ENCODE peak calls at places on chromosomes 5 and 9, in nine cellular contexts. W is body of pancreas; M is fibroblast of lung; S is effector memory CD4-positive, alpha-beta T cell; O is OCI-LY7; L is GM23248; V is cardiac muscle cell; Z is heart right ventricle; D is breast epithelium. J is an unnamed sample. For H3K9me3, the result is how much of the 10 kb centered on the place peaks cover.

GRCh38 chr9:18896531-18897179 is 136.4 kb downstream of the SAXO1 start:
- DNase-seq in W (no peak), M (peak), S (no peak), O (no peak), L (no peak), V (no peak), Z (no peak), D (no peak), J (no peak)

GRCh38 chr9:9914174-9914573 is 698.6 kb downstream of the PTPRD start:
- DNase-seq in W (no peak), M (no peak), S (no peak), O (no peak), L (no peak), V (no peak), Z (no peak), D (no peak), J (no peak)

GRCh38 chr5:142316051-142316450 is 8.8 kb downstream of the SPRY4 start:
- DNase-seq in W (peak), M (peak), S (no peak), O (no peak), L (peak), V (peak), Z (no peak), D (no peak), J (no peak)

GRCh38 chr9:133369923-133370322 is 5.9 kb downstream of the SURF4 start:
- DNase-seq in W (no peak), M (no peak), S (no peak), O (no peak), L (no peak), V (no peak), Z (no peak), D (no peak), J (no peak)

GRCh38 chr5:129410488-129410887 is 49.6 kb upstream of the ADAMTS19 start:
- DNase-seq in W (no peak), M (no peak), S (no peak), O (no peak), L (no peak), V (peak), Z (no peak), D (no peak), J (no peak)

GRCh38 chr5:156124713-156125112 is 202.3 kb upstream of the SGCD start:
- DNase-seq in W (no peak), M (peak), S (no peak), O (no peak), L (no peak), V (no peak), Z (no peak), D (no peak), J (no peak)

GRCh38 chr5:68465133-68465532 is 249.6 kb downstream of the PIK3R1 start:
- DNase-seq in W (no peak), M (no peak), S (no peak), O (no peak), L (no peak), V (no peak), Z (no peak), D (no peak), J (no peak)

GRCh38 chr5:143445726-143446125 is 42.2 kb upstream of the NR3C1 start:
- DNase-seq in W (no peak), M (no peak), S (no peak), O (no peak), L (no peak), V (no peak), Z (no peak), D (no peak), J (no peak)

GRCh38 chr9:7216004-7216821 is 458.4 kb downstream of the KDM4C start:
- DNase-seq in W (peak), M (peak), S (no peak), O (no peak), L (peak), V (no peak), Z (no peak), D (no peak), J (no peak)

GRCh38 chr5:156505101-156505500 is 178.1 kb downstream of the SGCD start:
- DNase-seq in W (no peak), M (no peak), S (no peak), O (no peak), L (no peak), V (no peak), Z (no peak), D (no peak), J (no peak)

GRCh38 chr5:73119492-73120157 is 750 bp upstream of the TMEM171 start:
- DNase-seq in W (peak), M (no peak), S (no peak), O (no peak), L (no peak), V (no peak), Z (no peak), D (no peak), J (peak)
- H3K4me3 ChIP-seq in W (no peak), M (no peak), S (no peak), O (no peak), L (peak), V (no peak), Z (peak), D (peak), J (peak)

DNA sequence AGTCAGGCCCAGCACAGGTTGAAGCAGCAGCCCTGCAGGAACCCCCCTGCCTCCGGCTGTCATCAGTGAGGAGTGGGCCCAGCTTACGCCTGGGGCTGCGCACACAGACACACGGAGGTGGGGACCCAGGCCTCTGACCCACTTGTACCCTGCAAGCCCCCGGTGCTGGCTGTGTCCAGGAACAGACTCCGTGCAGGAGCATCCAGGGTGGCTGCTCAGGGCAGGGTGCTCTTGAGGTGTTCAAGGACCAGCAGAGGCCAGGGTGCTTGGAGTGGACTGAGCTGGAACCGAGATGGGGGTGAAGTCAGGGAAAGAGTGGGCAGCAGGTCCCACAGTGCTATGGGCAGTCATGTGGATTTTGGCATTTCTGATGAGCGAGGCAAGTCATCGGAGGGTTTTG is 199.5 kb downstream of the CACNA1B start:
- DNase-seq in W (no peak), M (no peak), S (no peak), O (no peak), L (no peak), V (no peak), Z (no peak), D (no peak), J (no peak)
- H3K9me3 ChIP-seq in W (under half), M (under half), S (under half), O (under half), L (under half), V (under half), Z (under half), D (under half), J (under half)

GRCh38 chr9:131737426-131737825 is 2.5 kb downstream of the RAPGEF1 start:
- DNase-seq in W (no peak), M (no peak), S (no peak), O (no peak), L (no peak), V (no peak), Z (no peak), D (no peak), J (no peak)
- H3K4me3 ChIP-seq in W (no peak), M (no peak), S (peak), O (peak), L (no peak), V (no peak), Z (no peak), D (no peak), J (no peak)

GRCh38 chr9:3474821-3475220 is 51.0 kb downstream of the RFX3 start:
- DNase-seq in W (no peak), M (no peak), S (no peak), O (no peak), L (no peak), V (no peak), Z (no peak), D (no peak), J (no peak)

GRCh38 chr9:3475300-3476020 is 50.3 kb downstream of the RFX3 start:
- DNase-seq in W (no peak), M (no peak), S (peak), O (no peak), L (no peak), V (no peak), Z (no peak), D (no peak), J (peak)

GRCh38 chr9:3478549-3478953 is 47.2 kb downstream of the RFX3 start:
- DNase-seq in W (no peak), M (peak), S (peak), O (peak), L (peak), V (no peak), Z (no peak), D (no peak), J (no peak)

GRCh38 chr9:3479516-3480352 is 46.1 kb downstream of the RFX3 start:
- DNase-seq in W (no peak), M (no peak), S (no peak), O (peak), L (no peak), V (no peak), Z (no peak), D (no peak), J (no peak)

GRCh38 chr9:3477236-3477834 is 48.5 kb downstream of the RFX3 start:
- DNase-seq in W (no peak), M (no peak), S (no peak), O (no peak), L (no peak), V (no peak), Z (no peak), D (no peak), J (no peak)
- H3K9me3 ChIP-seq in W (under half), M (under half), S (under half), O (under half), L (under half), V (under half), Z (under half), D (under half), J (under half)

DNA sequence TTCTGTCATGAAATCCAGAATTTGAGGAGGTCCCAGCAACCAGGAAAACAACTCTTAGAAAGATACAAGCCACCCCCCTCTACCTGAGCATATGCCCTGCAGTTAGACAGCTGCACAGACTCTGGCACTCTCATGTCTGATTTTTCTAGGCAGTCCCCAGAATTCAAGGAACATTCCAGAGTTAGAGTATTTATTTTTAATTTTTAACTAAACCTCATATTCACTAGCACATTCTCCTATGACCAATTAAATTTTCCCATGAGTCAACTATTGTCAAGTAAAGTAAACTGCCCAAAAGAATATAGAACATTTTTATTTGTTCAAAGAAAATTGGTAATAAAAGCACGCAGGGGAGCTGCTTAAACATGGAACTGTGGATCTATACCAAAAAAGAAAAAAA is 490.5 kb upstream of the SEMA6A start:
- DNase-seq in W (no peak), M (no peak), S (no peak), O (no peak), L (no peak), V (no peak), Z (no peak), D (no peak), J (no peak)
- H3K4me3 ChIP-seq in W (no peak), M (no peak), S (no peak), O (no peak), L (no peak), V (no peak), Z (no peak), D (no peak), J (no peak)

DNA sequence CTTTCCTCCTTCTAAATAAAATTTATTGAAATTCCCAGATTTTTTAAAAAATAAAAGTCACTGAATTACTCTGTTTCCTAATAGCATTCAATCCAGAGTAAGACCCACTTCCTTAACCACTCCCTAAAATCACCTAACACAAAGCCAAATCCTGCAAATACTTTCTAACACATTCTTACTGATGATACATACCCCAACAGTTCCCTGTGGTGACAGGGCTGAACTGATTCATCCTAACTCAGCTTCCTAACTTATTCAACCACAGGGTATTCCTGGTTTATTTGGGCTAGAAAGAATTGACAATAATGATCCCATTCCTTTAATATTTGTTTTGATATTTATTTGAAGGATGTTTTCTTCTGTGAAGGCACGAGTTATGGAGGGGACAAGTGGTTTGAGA is 40.7 kb upstream of the ZNF300 start:
- DNase-seq in W (no peak), M (peak), S (no peak), O (no peak), L (peak), V (no peak), Z (no peak), D (no peak), J (no peak)
- H3K9me3 ChIP-seq in W (under half), M (under half), S (under half), O (under half), L (under half), V (under half), Z (under half), D (half or more), J (half or more)

DNA sequence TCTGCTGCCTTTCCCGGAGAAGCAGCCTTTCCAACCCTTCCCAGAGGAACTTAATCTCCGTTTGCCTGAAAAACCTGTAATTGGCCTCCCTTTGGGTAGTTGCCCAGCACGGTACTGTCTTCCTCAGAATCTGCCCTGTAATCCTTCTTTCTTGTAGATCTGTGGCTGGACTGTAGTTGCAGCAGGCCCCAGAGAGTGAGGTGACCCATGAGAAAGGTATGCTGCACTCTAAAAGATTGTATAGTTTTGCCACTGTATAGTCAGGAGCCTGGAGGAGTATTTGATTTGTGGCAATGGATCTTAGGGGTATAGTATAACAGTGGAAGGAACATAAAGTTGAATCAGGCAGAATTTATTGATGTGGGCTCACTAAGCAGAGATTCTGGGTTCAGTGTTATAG is 11.8 kb downstream of the SPIN1 start:
- DNase-seq in W (no peak), M (peak), S (no peak), O (no peak), L (peak), V (no peak), Z (no peak), D (no peak), J (no peak)
- H3K4me3 ChIP-seq in W (no peak), M (no peak), S (no peak), O (no peak), L (peak), V (no peak), Z (no peak), D (no peak), J (no peak)

DNA sequence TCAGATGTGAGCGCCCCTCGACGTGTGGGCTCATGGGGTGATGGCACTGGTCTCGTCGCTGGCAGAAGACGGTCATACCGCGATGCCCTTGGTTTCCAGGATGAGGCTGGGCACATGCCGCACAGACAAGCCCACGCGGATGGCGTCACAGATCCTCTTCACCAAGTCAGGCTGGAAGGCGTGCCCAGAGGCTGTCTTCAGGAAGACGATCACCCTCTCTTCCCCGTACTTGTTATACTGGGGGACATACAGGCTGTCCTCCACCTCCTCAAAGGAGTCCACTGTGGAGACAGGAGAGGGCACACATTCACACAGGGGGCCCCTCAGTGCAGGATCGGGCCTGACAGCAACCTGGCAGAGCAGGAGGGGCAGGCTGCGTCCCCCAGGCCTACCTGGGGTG is 41.9 kb upstream of the ZNF354A start:
- DNase-seq in W (no peak), M (no peak), S (no peak), O (no peak), L (no peak), V (no peak), Z (no peak), D (no peak), J (no peak)
- H3K9me3 ChIP-seq in W (under half), M (under half), S (under half), O (under half), L (under half), V (under half), Z (under half), D (under half), J (under half)

DNA sequence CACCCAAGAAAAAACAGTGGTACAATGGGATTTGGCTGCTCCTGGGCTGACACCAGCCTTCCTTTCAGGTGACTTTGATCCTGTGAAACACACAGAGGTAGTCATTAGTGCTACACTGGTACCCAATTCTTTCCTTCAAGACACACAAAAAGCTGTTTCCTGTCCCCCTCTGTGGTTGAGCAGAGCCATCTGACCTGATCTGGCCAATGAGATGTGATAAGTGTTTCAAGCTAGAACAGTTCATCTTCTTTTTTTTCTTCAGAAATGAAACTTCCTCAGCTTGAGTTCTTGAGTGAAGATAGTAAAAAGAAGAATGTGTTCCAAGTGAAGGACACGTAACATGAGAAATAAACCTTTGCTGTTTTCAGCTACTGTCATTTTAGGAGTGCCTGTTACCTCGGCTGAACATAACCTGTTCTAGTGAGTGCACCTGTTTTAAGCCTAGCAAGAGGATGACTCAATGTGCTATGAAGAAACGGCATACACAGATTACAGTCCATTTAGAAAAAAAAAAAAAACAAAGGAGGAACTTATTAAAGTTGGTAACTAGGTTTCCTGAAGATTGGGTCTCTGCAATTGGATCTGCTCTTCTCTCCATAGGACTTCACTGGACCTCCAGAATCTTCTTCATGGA is 287.8 kb downstream of the GAS1 start:
- DNase-seq in W (no peak), M (peak), S (no peak), O (no peak), L (peak), V (no peak), Z (no peak), D (no peak), J (no peak)
- H3K4me3 ChIP-seq in W (no peak), M (no peak), S (no peak), O (no peak), L (no peak), V (no peak), Z (no peak), D (no peak), J (no peak)

J was measured in mucosa of descending colon.